ENCODE peak calls at places on chromosomes 6 and 20, in ten cellular contexts. J, I, Z, Q, U, X, W, P, N and O are unnamed samples.
A peak's percentile ranks its signal among the peaks of the same experiment; 100 is the strongest.

GRCh38 chr20:58623579-58624473 is 27.3 kb upstream of the STX16 start:
- DNase-seq in N (peak; percentile 74), Z (peak; percentile 97), J (peak; percentile 89), W (no peak), Q (peak; percentile 86), P (peak; percentile 68), U (no peak), X (peak; percentile 93), I (no peak), O (peak; percentile 91)

GRCh38 chr6:88910922-88911778 is 52.3 kb downstream of the RNGTT start:
- DNase-seq in Z (no peak), X (no peak), I (no peak), N (no peak), P (no peak), U (no peak), W (no peak), Q (no peak), J (peak; percentile 26), O (no peak)

GRCh38 chr6:129661478-129662405 is 48.2 kb downstream of the ARHGAP18 start:
- DNase-seq in N (no peak), U (no peak), X (no peak), Q (no peak), J (no peak), Z (no peak), P (no peak), I (no peak), W (no peak), O (no peak)

GRCh38 chr20:57882451-57883161 is 172.8 kb upstream of the PMEPA1 start:
- DNase-seq in U (peak; percentile 39), W (no peak), J (no peak), P (no peak), I (no peak), Z (no peak), Q (no peak), X (no peak), N (no peak), O (no peak)

GRCh38 chr6:116531675-116532570 is 13.6 kb downstream of the TRAPPC3L start:
- DNase-seq in Z (peak; percentile 82), J (peak; percentile 87), Q (no peak), X (peak; percentile 48), U (peak; percentile 65), P (no peak), I (peak; percentile 66), W (peak; percentile 61), N (no peak), O (peak; percentile 37)

GRCh38 chr20:50568549-50568942 is 58.4 kb downstream of the PTPN1 start:
- DNase-seq in N (no peak), J (no peak), Z (no peak), U (no peak), X (no peak), W (no peak), P (no peak), Q (no peak), I (no peak), O (no peak)

GRCh38 chr20:2692036-2692885 is at the start of gene EBF4:
- DNase-seq in I (peak; percentile 19), N (no peak), P (peak; percentile 37), W (peak; percentile 22), Z (no peak), X (peak; percentile 9), Q (peak; percentile 77), J (peak; percentile 6), U (no peak), O (peak; percentile 33)

GRCh38 chr6:11096109-11096508 is 2.5 kb downstream of the SMIM13 start:
- DNase-seq in Z (peak; percentile 80), N (no peak), P (no peak), X (peak; percentile 27), J (peak; percentile 50), Q (no peak), W (peak; percentile 22), I (peak; percentile 12), U (no peak), O (peak; percentile 51)

GRCh38 chr6:3090013-3090412 is 21.7 kb downstream of the RIPK1 start:
- DNase-seq in Q (no peak), J (no peak), N (no peak), X (no peak), W (no peak), I (no peak), U (no peak), P (no peak), Z (no peak), O (no peak)

GRCh38 chr20:57500235-57500634 is 24.7 kb downstream of the CTCFL start:
- DNase-seq in P (no peak), W (no peak), X (no peak), Q (no peak), J (no peak), U (no peak), N (no peak), I (no peak), Z (no peak), O (no peak)

GRCh38 chr6:42230320-42231034 is 12.8 kb upstream of the MRPS10 start:
- DNase-seq in W (no peak), J (peak; percentile 38), X (peak; percentile 33), Q (no peak), N (no peak), Z (peak; percentile 33), I (no peak), P (no peak), U (no peak), O (peak; percentile 56)

GRCh38 chr6:17610835-17611234 is 10.7 kb downstream of the FAM8A1 start:
- DNase-seq in N (no peak), X (no peak), W (no peak), J (no peak), U (no peak), I (no peak), Z (no peak), Q (no peak), P (no peak), O (no peak)

GRCh38 chr6:111784423-111784822 is 88.8 kb downstream of the FYN start:
- DNase-seq in Z (no peak), Q (no peak), J (peak; percentile 67), I (no peak), W (no peak), X (no peak), U (no peak), P (no peak), N (no peak), O (no peak)

GRCh38 chr6:160462551-160463109 is 114.5 kb downstream of the SLC22A3 start:
- DNase-seq in I (peak; percentile 91), Z (peak; percentile 87), X (peak; percentile 11), P (no peak), Q (no peak), J (peak; percentile 81), N (no peak), W (peak; percentile 41), U (no peak), O (peak; percentile 15)

GRCh38 chr20:38883081-38883980 is 42.9 kb upstream of the FAM83D start:
- DNase-seq in Q (peak; percentile 74), J (peak; percentile 12), N (no peak), I (no peak), Z (peak; percentile 2), W (no peak), P (no peak), U (no peak), X (no peak), O (peak; percentile 75)

GRCh38 chr20:51634257-51634656 is 91.7 kb upstream of the NFATC2 start:
- DNase-seq in W (no peak), Z (peak; percentile 44), Q (no peak), X (no peak), I (no peak), P (no peak), N (no peak), J (no peak), U (no peak), O (no peak)

GRCh38 chr6:34723203-34723602 is 26.6 kb upstream of the ILRUN start:
- DNase-seq in N (no peak), J (peak; percentile 9), X (no peak), Q (no peak), U (no peak), P (no peak), I (no peak), W (no peak), Z (peak; percentile 69), O (peak; percentile 47)